ENCODE peak calls at places on chromosomes 1 and 21, in five cellular contexts. One of them, this sample, is unnamed.

GRCh38 chr1:82565146-82565545 is 764.4 kb downstream of the ADGRL2 start:
- DNase-seq in right lobe of liver: no peak
- DNase-seq in fibroblast of lung: peak
- DNase-seq in upper lobe of right lung: no peak
- DNase-seq in brain microvascular endothelial cell: peak
- DNase-seq in this sample: peak

GRCh38 chr1:54355931-54356679 is 50.1 kb downstream of the SSBP3 start:
- DNase-seq in right lobe of liver: peak
- DNase-seq in fibroblast of lung: no peak
- DNase-seq in upper lobe of right lung: no peak
- DNase-seq in brain microvascular endothelial cell: no peak
- DNase-seq in this sample: no peak

GRCh38 chr1:43382027-43382771 is 7.4 kb downstream of the MED8 start:
- DNase-seq in right lobe of liver: no peak
- DNase-seq in fibroblast of lung: no peak
- DNase-seq in upper lobe of right lung: no peak
- DNase-seq in brain microvascular endothelial cell: no peak
- DNase-seq in this sample: no peak

GRCh38 chr1:212234431-212235298 is 50.5 kb upstream of the PPP2R5A start:
- DNase-seq in right lobe of liver: no peak
- DNase-seq in fibroblast of lung: peak
- DNase-seq in upper lobe of right lung: no peak
- DNase-seq in brain microvascular endothelial cell: peak
- DNase-seq in this sample: peak

GRCh38 chr1:116874622-116875277 is 35.0 kb upstream of the PTGFRN start:
- DNase-seq in right lobe of liver: no peak
- DNase-seq in fibroblast of lung: peak
- DNase-seq in upper lobe of right lung: no peak
- DNase-seq in brain microvascular endothelial cell: no peak
- DNase-seq in this sample: no peak

GRCh38 chr1:5745776-5746610 is 246.2 kb downstream of the NPHP4 start:
- DNase-seq in right lobe of liver: peak
- DNase-seq in fibroblast of lung: peak
- DNase-seq in upper lobe of right lung: peak
- DNase-seq in brain microvascular endothelial cell: peak
- DNase-seq in this sample: no peak

GRCh38 chr1:155019377-155020245 is 14.0 kb downstream of the DCST2 start:
- DNase-seq in right lobe of liver: peak
- DNase-seq in fibroblast of lung: no peak
- DNase-seq in upper lobe of right lung: no peak
- DNase-seq in brain microvascular endothelial cell: no peak
- DNase-seq in this sample: no peak

GRCh38 chr1:92940541-92940940 is 20.7 kb downstream of the DIPK1A start:
- DNase-seq in right lobe of liver: no peak
- DNase-seq in fibroblast of lung: peak
- DNase-seq in upper lobe of right lung: no peak
- DNase-seq in brain microvascular endothelial cell: no peak
- DNase-seq in this sample: peak

GRCh38 chr1:217139513-217139912 is 416.3 kb upstream of the ESRRG start:
- DNase-seq in right lobe of liver: no peak
- DNase-seq in fibroblast of lung: no peak
- DNase-seq in upper lobe of right lung: no peak
- DNase-seq in brain microvascular endothelial cell: no peak
- DNase-seq in this sample: no peak

GRCh38 chr1:151989131-151989868 is 4.4 kb downstream of the S100A10 start:
- DNase-seq in right lobe of liver: peak
- DNase-seq in fibroblast of lung: peak
- DNase-seq in upper lobe of right lung: peak
- DNase-seq in brain microvascular endothelial cell: peak
- DNase-seq in this sample: peak

GRCh38 chr1:3614755-3615742 is 3.7 kb upstream of the MEGF6 start:
- DNase-seq in right lobe of liver: no peak
- DNase-seq in fibroblast of lung: no peak
- DNase-seq in upper lobe of right lung: no peak
- DNase-seq in brain microvascular endothelial cell: no peak
- DNase-seq in this sample: no peak

GRCh38 chr21:31416465-31416864 is 72.4 kb upstream of the TIAM1 start:
- DNase-seq in right lobe of liver: no peak
- DNase-seq in fibroblast of lung: peak
- DNase-seq in upper lobe of right lung: no peak
- DNase-seq in brain microvascular endothelial cell: peak
- DNase-seq in this sample: no peak

GRCh38 chr1:1968767-1969504 is 34.6 kb downstream of the CFAP74 start:
- DNase-seq in right lobe of liver: peak
- DNase-seq in fibroblast of lung: no peak
- DNase-seq in upper lobe of right lung: peak
- DNase-seq in brain microvascular endothelial cell: no peak
- DNase-seq in this sample: no peak

GRCh38 chr1:167202049-167202448 is 18.6 kb upstream of the POU2F1 start:
- DNase-seq in right lobe of liver: no peak
- DNase-seq in fibroblast of lung: no peak
- DNase-seq in upper lobe of right lung: no peak
- DNase-seq in brain microvascular endothelial cell: no peak
- DNase-seq in this sample: no peak

GRCh38 chr1:245313581-245313980 is 158.8 kb downstream of the KIF26B start:
- DNase-seq in right lobe of liver: no peak
- DNase-seq in fibroblast of lung: no peak
- DNase-seq in upper lobe of right lung: no peak
- DNase-seq in brain microvascular endothelial cell: no peak
- DNase-seq in this sample: peak

GRCh38 chr1:205568469-205569361 is 63.1 kb downstream of the ELK4 start:
- DNase-seq in right lobe of liver: no peak
- DNase-seq in fibroblast of lung: peak
- DNase-seq in upper lobe of right lung: peak
- DNase-seq in brain microvascular endothelial cell: no peak
- DNase-seq in this sample: no peak

GRCh38 chr1:27137022-27137542 is 17.8 kb downstream of the SLC9A1 start:
- DNase-seq in right lobe of liver: peak
- DNase-seq in fibroblast of lung: no peak
- DNase-seq in upper lobe of right lung: peak
- DNase-seq in brain microvascular endothelial cell: no peak
- DNase-seq in this sample: no peak

GRCh38 chr1:178086294-178087255 is 7.3 kb upstream of the RASAL2 start:
- DNase-seq in right lobe of liver: no peak
- DNase-seq in fibroblast of lung: peak
- DNase-seq in upper lobe of right lung: no peak
- DNase-seq in brain microvascular endothelial cell: peak
- DNase-seq in this sample: peak

GRCh38 chr1:196403803-196404690 is 204.2 kb downstream of the KCNT2 start:
- DNase-seq in right lobe of liver: no peak
- DNase-seq in fibroblast of lung: peak
- DNase-seq in upper lobe of right lung: no peak
- DNase-seq in brain microvascular endothelial cell: peak
- DNase-seq in this sample: no peak

GRCh38 chr1:93813076-93813475 is 65.9 kb downstream of the DNTTIP2 start:
- DNase-seq in right lobe of liver: no peak
- DNase-seq in fibroblast of lung: no peak
- DNase-seq in upper lobe of right lung: no peak
- DNase-seq in brain microvascular endothelial cell: no peak
- DNase-seq in this sample: no peak

GRCh38 chr1:41963636-41964035 is 44.9 kb upstream of the HIVEP3 start:
- DNase-seq in right lobe of liver: no peak
- DNase-seq in fibroblast of lung: no peak
- DNase-seq in upper lobe of right lung: no peak
- DNase-seq in brain microvascular endothelial cell: no peak
- DNase-seq in this sample: no peak

GRCh38 chr1:160095382-160096105 is 2.9 kb downstream of the IGSF8 start:
- DNase-seq in right lobe of liver: no peak
- DNase-seq in fibroblast of lung: no peak
- DNase-seq in upper lobe of right lung: peak
- DNase-seq in brain microvascular endothelial cell: no peak
- DNase-seq in this sample: no peak

DNA sequence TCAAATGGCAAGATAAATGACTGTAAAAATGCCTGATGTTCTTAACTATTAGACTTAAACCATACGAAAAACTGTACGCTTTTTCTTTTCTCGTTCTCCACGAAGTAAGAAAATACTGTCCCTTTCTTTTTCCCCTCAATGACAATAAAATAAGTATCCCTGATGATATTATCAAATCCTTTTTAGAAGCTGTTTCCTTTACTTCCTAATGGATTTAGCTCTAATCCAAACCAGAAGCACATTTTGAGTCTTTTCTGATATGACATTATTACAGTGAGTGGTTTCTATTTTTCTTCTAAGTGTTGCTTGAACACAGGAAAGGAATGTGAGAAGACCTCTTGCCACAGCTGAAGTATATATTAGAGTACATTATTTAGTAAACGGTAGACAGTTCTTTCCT is 32.4 kb downstream of the DNM3 start:
- DNase-seq in right lobe of liver: no peak
- DNase-seq in fibroblast of lung: no peak
- DNase-seq in upper lobe of right lung: no peak
- DNase-seq in brain microvascular endothelial cell: no peak
- DNase-seq in this sample: no peak
- H3K4me3 ChIP-seq in right lobe of liver: no peak
- H3K4me3 ChIP-seq in fibroblast of lung: no peak
- H3K4me3 ChIP-seq in upper lobe of right lung: no peak
- H3K4me3 ChIP-seq in brain microvascular endothelial cell: no peak
- H3K4me3 ChIP-seq in this sample: no peak

GRCh38 chr1:30751830-30752650 is 5.5 kb downstream of the LAPTM5 start:
- DNase-seq in right lobe of liver: no peak
- DNase-seq in fibroblast of lung: no peak
- DNase-seq in upper lobe of right lung: no peak
- DNase-seq in brain microvascular endothelial cell: no peak
- DNase-seq in this sample: no peak
- TF ChIP-seq CTCF in right lobe of liver: no peak
- TF ChIP-seq CTCF in fibroblast of lung: no peak
- TF ChIP-seq CTCF in upper lobe of right lung: no peak
- TF ChIP-seq CTCF in brain microvascular endothelial cell: no peak
- TF ChIP-seq CTCF in this sample: no peak

GRCh38 chr1:9625761-9626160 is 25.8 kb upstream of the PIK3CD start:
- DNase-seq in right lobe of liver: no peak
- DNase-seq in fibroblast of lung: no peak
- DNase-seq in upper lobe of right lung: no peak
- DNase-seq in brain microvascular endothelial cell: no peak
- DNase-seq in this sample: no peak
- H3K4me3 ChIP-seq in right lobe of liver: no peak
- H3K4me3 ChIP-seq in fibroblast of lung: no peak
- H3K4me3 ChIP-seq in upper lobe of right lung: no peak
- H3K4me3 ChIP-seq in brain microvascular endothelial cell: no peak
- H3K4me3 ChIP-seq in this sample: no peak

GRCh38 chr1:200306954-200307754 is 102.7 kb downstream of the ZNF281 start:
- DNase-seq in right lobe of liver: no peak
- DNase-seq in fibroblast of lung: no peak
- DNase-seq in upper lobe of right lung: no peak
- DNase-seq in brain microvascular endothelial cell: peak
- DNase-seq in this sample: no peak

GRCh38 chr1:200311256-200311655 is 98.6 kb downstream of the ZNF281 start:
- DNase-seq in right lobe of liver: no peak
- DNase-seq in fibroblast of lung: no peak
- DNase-seq in upper lobe of right lung: no peak
- DNase-seq in brain microvascular endothelial cell: no peak
- DNase-seq in this sample: no peak

GRCh38 chr1:200310824-200311223 is 99.0 kb downstream of the ZNF281 start:
- DNase-seq in right lobe of liver: no peak
- DNase-seq in fibroblast of lung: no peak
- DNase-seq in upper lobe of right lung: no peak
- DNase-seq in brain microvascular endothelial cell: no peak
- DNase-seq in this sample: no peak

GRCh38 chr1:200305806-200306205 is 104.0 kb downstream of the ZNF281 start:
- DNase-seq in right lobe of liver: no peak
- DNase-seq in fibroblast of lung: no peak
- DNase-seq in upper lobe of right lung: no peak
- DNase-seq in brain microvascular endothelial cell: no peak
- DNase-seq in this sample: no peak

GRCh38 chr1:200307755-200308066 is 102.1 kb downstream of the ZNF281 start:
- DNase-seq in right lobe of liver: no peak
- DNase-seq in fibroblast of lung: no peak
- DNase-seq in upper lobe of right lung: no peak
- DNase-seq in brain microvascular endothelial cell: no peak
- DNase-seq in this sample: no peak
- TF ChIP-seq CTCF in right lobe of liver: no peak
- TF ChIP-seq CTCF in fibroblast of lung: no peak
- TF ChIP-seq CTCF in upper lobe of right lung: no peak
- TF ChIP-seq CTCF in brain microvascular endothelial cell: no peak
- TF ChIP-seq CTCF in this sample: no peak

GRCh38 chr1:15158506-15159165 is 5.1 kb downstream of the TMEM51 start:
- DNase-seq in right lobe of liver: no peak
- DNase-seq in fibroblast of lung: peak
- DNase-seq in upper lobe of right lung: no peak
- DNase-seq in brain microvascular endothelial cell: peak
- DNase-seq in this sample: peak
- H3K4me3 ChIP-seq in right lobe of liver: no peak
- H3K4me3 ChIP-seq in fibroblast of lung: peak
- H3K4me3 ChIP-seq in upper lobe of right lung: no peak
- H3K4me3 ChIP-seq in brain microvascular endothelial cell: no peak
- H3K4me3 ChIP-seq in this sample: no peak

DNA sequence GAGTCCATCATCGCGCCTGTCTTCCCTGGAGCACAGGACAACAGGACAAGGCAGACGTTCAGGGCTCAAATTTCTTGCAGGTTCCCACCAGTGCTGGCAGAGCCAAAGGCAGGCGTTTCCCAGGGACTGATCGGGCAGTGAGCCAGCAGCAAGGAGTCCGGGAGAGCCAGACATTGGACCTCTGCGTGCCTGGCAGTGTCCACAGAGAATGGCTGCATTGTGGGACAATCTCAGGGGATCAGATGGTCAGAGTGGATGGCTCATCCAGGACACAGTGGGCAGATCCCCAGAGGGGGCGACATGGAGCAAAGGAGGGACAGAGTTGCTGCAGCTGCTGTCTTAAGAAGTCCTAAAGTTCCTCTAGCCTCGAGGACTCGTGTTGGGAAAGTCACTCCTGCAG is 4.6 kb downstream of the TMEM63A start:
- DNase-seq in right lobe of liver: peak
- DNase-seq in fibroblast of lung: peak
- DNase-seq in upper lobe of right lung: peak
- DNase-seq in brain microvascular endothelial cell: peak
- DNase-seq in this sample: no peak
- TF ChIP-seq CTCF in right lobe of liver: peak
- TF ChIP-seq CTCF in fibroblast of lung: peak
- TF ChIP-seq CTCF in upper lobe of right lung: peak
- TF ChIP-seq CTCF in brain microvascular endothelial cell: peak
- TF ChIP-seq CTCF in this sample: peak

GRCh38 chr21:35007348-35007747 is 41.8 kb downstream of the RUNX1 start:
- DNase-seq in right lobe of liver: no peak
- DNase-seq in fibroblast of lung: no peak
- DNase-seq in upper lobe of right lung: no peak
- DNase-seq in brain microvascular endothelial cell: no peak
- DNase-seq in this sample: no peak

GRCh38 chr21:35006771-35007170 is 42.3 kb downstream of the RUNX1 start:
- DNase-seq in right lobe of liver: no peak
- DNase-seq in fibroblast of lung: no peak
- DNase-seq in upper lobe of right lung: no peak
- DNase-seq in brain microvascular endothelial cell: no peak
- DNase-seq in this sample: no peak

GRCh38 chr21:35005825-35006224 is 43.3 kb downstream of the RUNX1 start:
- DNase-seq in right lobe of liver: no peak
- DNase-seq in fibroblast of lung: no peak
- DNase-seq in upper lobe of right lung: no peak
- DNase-seq in brain microvascular endothelial cell: no peak
- DNase-seq in this sample: no peak

GRCh38 chr21:35005077-35005476 is 44.0 kb downstream of the RUNX1 start:
- DNase-seq in right lobe of liver: no peak
- DNase-seq in fibroblast of lung: peak
- DNase-seq in upper lobe of right lung: no peak
- DNase-seq in brain microvascular endothelial cell: no peak
- DNase-seq in this sample: no peak

GRCh38 chr21:35006248-35006647 is 42.9 kb downstream of the RUNX1 start:
- DNase-seq in right lobe of liver: no peak
- DNase-seq in fibroblast of lung: no peak
- DNase-seq in upper lobe of right lung: no peak
- DNase-seq in brain microvascular endothelial cell: no peak
- DNase-seq in this sample: no peak
- H3K4me3 ChIP-seq in right lobe of liver: no peak
- H3K4me3 ChIP-seq in fibroblast of lung: no peak
- H3K4me3 ChIP-seq in upper lobe of right lung: no peak
- H3K4me3 ChIP-seq in brain microvascular endothelial cell: no peak
- H3K4me3 ChIP-seq in this sample: no peak

GRCh38 chr1:24704411-24705259 is 40.6 kb upstream of the CLIC4 start:
- DNase-seq in right lobe of liver: no peak
- DNase-seq in fibroblast of lung: peak
- DNase-seq in upper lobe of right lung: no peak
- DNase-seq in brain microvascular endothelial cell: peak
- DNase-seq in this sample: no peak
- TF ChIP-seq CTCF in right lobe of liver: no peak
- TF ChIP-seq CTCF in fibroblast of lung: no peak
- TF ChIP-seq CTCF in upper lobe of right lung: no peak
- TF ChIP-seq CTCF in brain microvascular endothelial cell: no peak
- TF ChIP-seq CTCF in this sample: no peak